ENCODE peak calls at places on chromosomes 1 and 21, in five cellular contexts. One of them, this sample, is unnamed. For H3K4me1, the result is how much of the 10 kb centered on the place peaks cover.

GRCh38 chr1:222095606-222096475 is 354.0 kb upstream of the DUSP10 start:
- DNase-seq in PC-3: peak
- DNase-seq in fibroblast of lung: no peak
- DNase-seq in mammary epithelial cell: no peak
- DNase-seq in MM.1S: peak
- DNase-seq in this sample: no peak

GRCh38 chr1:203396595-203397194 is 45.8 kb upstream of the FMOD start:
- DNase-seq in mammary epithelial cell: no peak
- DNase-seq in MM.1S: no peak
- DNase-seq in fibroblast of lung: no peak
- DNase-seq in PC-3: no peak
- DNase-seq in this sample: no peak

GRCh38 chr1:177181631-177182291 is 11.0 kb downstream of the BRINP2 start:
- DNase-seq in mammary epithelial cell: peak
- DNase-seq in fibroblast of lung: peak
- DNase-seq in PC-3: peak
- DNase-seq in MM.1S: peak
- DNase-seq in this sample: no peak

GRCh38 chr1:9867408-9868243 is 42.4 kb downstream of the CTNNBIP1 start:
- DNase-seq in fibroblast of lung: peak
- DNase-seq in MM.1S: peak
- DNase-seq in PC-3: peak
- DNase-seq in mammary epithelial cell: peak
- DNase-seq in this sample: no peak

GRCh38 chr1:32339363-32339978 is 3.4 kb upstream of the MARCKSL1 start:
- DNase-seq in PC-3: peak
- DNase-seq in MM.1S: no peak
- DNase-seq in fibroblast of lung: peak
- DNase-seq in mammary epithelial cell: peak
- DNase-seq in this sample: peak

GRCh38 chr21:9763807-9764206 is 757.6 kb upstream of the TPTE start:
- DNase-seq in mammary epithelial cell: no peak
- DNase-seq in fibroblast of lung: no peak
- DNase-seq in PC-3: no peak
- DNase-seq in MM.1S: no peak
- DNase-seq in this sample: no peak

GRCh38 chr1:19654386-19654785 is 10.3 kb downstream of the NBL1 start:
- DNase-seq in fibroblast of lung: peak
- DNase-seq in mammary epithelial cell: no peak
- DNase-seq in PC-3: peak
- DNase-seq in MM.1S: no peak
- DNase-seq in this sample: no peak

GRCh38 chr1:21830792-21831453 is 18.9 kb downstream of the LDLRAD2 start:
- DNase-seq in mammary epithelial cell: no peak
- DNase-seq in PC-3: no peak
- DNase-seq in MM.1S: no peak
- DNase-seq in fibroblast of lung: no peak
- DNase-seq in this sample: no peak

GRCh38 chr1:207264663-207265270 is 56.7 kb upstream of the CD55 start:
- DNase-seq in PC-3: no peak
- DNase-seq in MM.1S: no peak
- DNase-seq in mammary epithelial cell: no peak
- DNase-seq in fibroblast of lung: no peak
- DNase-seq in this sample: no peak

GRCh38 chr1:234933475-234933874 is 195.2 kb downstream of the TOMM20 start:
- DNase-seq in fibroblast of lung: peak
- DNase-seq in PC-3: peak
- DNase-seq in mammary epithelial cell: peak
- DNase-seq in MM.1S: peak
- DNase-seq in this sample: no peak

GRCh38 chr1:42943166-42943565 is 15.5 kb downstream of the SLC2A1 start:
- DNase-seq in MM.1S: no peak
- DNase-seq in fibroblast of lung: peak
- DNase-seq in mammary epithelial cell: peak
- DNase-seq in PC-3: peak
- DNase-seq in this sample: peak

GRCh38 chr1:34929497-34929852 is at the start of gene DLGAP3:
- DNase-seq in PC-3: no peak
- DNase-seq in fibroblast of lung: no peak
- DNase-seq in mammary epithelial cell: no peak
- DNase-seq in MM.1S: no peak
- DNase-seq in this sample: no peak
- H3K4me3 ChIP-seq in PC-3: no peak
- H3K4me3 ChIP-seq in fibroblast of lung: no peak
- H3K4me3 ChIP-seq in mammary epithelial cell: peak
- H3K4me3 ChIP-seq in MM.1S: no peak
- H3K4me3 ChIP-seq in this sample: no peak

GRCh38 chr1:100298512-100298911 is 32.5 kb downstream of the RTCA start:
- DNase-seq in PC-3: no peak
- DNase-seq in MM.1S: no peak
- DNase-seq in fibroblast of lung: no peak
- DNase-seq in mammary epithelial cell: no peak
- DNase-seq in this sample: no peak

GRCh38 chr1:100302756-100303155 is 36.7 kb downstream of the RTCA start:
- DNase-seq in PC-3: no peak
- DNase-seq in mammary epithelial cell: no peak
- DNase-seq in MM.1S: no peak
- DNase-seq in fibroblast of lung: no peak
- DNase-seq in this sample: no peak

GRCh38 chr1:100299521-100300222 is 33.7 kb downstream of the RTCA start:
- DNase-seq in PC-3: no peak
- DNase-seq in mammary epithelial cell: no peak
- DNase-seq in fibroblast of lung: no peak
- DNase-seq in MM.1S: no peak
- DNase-seq in this sample: no peak

GRCh38 chr1:100304227-100304626 is 38.2 kb downstream of the RTCA start:
- DNase-seq in MM.1S: no peak
- DNase-seq in PC-3: no peak
- DNase-seq in mammary epithelial cell: no peak
- DNase-seq in fibroblast of lung: no peak
- DNase-seq in this sample: no peak

DNA sequence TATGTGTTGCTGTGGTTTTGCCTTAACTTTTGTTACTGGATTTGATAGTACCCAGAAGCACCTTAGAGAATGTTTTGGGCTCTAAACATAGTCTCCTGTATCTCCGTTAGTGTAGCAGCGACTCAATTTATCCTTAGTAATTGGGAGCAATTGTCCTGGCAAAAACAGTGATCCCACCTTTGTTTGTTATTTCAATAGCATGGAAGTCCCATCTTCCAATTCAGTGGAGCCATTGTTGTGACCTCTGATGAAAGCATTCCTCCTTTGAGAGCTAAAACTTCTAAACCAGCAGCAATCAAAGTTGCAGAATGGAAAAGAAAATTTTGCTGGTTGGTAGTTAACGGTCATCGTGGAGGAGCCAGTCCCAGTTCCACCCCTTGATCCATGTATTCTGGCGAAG is 34.7 kb downstream of the RTCA start:
- DNase-seq in fibroblast of lung: no peak
- DNase-seq in mammary epithelial cell: no peak
- DNase-seq in MM.1S: no peak
- DNase-seq in PC-3: no peak
- DNase-seq in this sample: no peak
- H3K4me1 ChIP-seq in fibroblast of lung: under half
- H3K4me1 ChIP-seq in mammary epithelial cell: under half
- H3K4me1 ChIP-seq in MM.1S: under half
- H3K4me1 ChIP-seq in PC-3: under half
- H3K4me1 ChIP-seq in this sample: under half

GRCh38 chr1:246416261-246416660 is 90.8 kb downstream of the SMYD3 start:
- DNase-seq in fibroblast of lung: peak
- DNase-seq in mammary epithelial cell: no peak
- DNase-seq in MM.1S: no peak
- DNase-seq in PC-3: no peak
- DNase-seq in this sample: no peak

GRCh38 chr1:246417813-246418564 is 89.1 kb downstream of the SMYD3 start:
- DNase-seq in MM.1S: no peak
- DNase-seq in mammary epithelial cell: no peak
- DNase-seq in fibroblast of lung: no peak
- DNase-seq in PC-3: no peak
- DNase-seq in this sample: no peak

GRCh38 chr1:246418565-246419312 is 88.3 kb downstream of the SMYD3 start:
- DNase-seq in mammary epithelial cell: no peak
- DNase-seq in PC-3: no peak
- DNase-seq in MM.1S: no peak
- DNase-seq in fibroblast of lung: no peak
- DNase-seq in this sample: no peak

GRCh38 chr1:246415028-246415427 is 92.1 kb downstream of the SMYD3 start:
- DNase-seq in mammary epithelial cell: no peak
- DNase-seq in PC-3: no peak
- DNase-seq in fibroblast of lung: no peak
- DNase-seq in MM.1S: no peak
- DNase-seq in this sample: no peak

DNA sequence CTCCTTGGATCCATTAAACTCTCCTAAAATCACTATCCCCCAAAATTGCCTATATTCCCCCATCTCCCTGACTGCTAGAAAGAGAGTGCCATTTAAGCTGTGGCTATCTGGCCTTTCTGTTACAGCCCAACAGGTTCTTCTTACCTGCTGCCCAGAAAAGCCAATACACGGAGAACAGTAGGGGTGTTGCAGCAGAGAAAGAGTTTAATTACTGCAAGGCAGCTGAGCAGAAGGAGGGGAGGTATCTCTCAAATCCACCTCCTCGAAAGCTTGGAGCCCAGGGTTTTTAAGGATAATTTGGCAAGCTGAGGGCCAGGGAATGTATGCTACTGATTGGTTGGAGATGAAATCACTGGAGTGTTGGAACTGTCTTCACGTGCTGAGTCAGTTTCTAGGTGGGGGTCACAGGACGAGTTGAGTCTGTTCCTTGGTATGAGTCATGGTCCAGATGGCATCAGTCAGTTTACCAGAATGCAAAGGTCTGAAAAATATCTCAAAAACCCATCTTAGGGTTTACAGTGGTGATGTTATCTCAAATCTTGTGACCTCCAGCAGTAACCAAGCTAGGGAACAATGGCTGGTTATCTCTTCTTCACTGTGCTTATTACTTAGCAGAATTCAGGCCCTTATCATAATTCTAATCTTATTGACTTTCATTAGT is 89.8 kb downstream of the SMYD3 start:
- DNase-seq in PC-3: peak
- DNase-seq in MM.1S: no peak
- DNase-seq in fibroblast of lung: peak
- DNase-seq in mammary epithelial cell: peak
- DNase-seq in this sample: no peak
- H3K4me2 ChIP-seq in PC-3: no peak
- H3K4me2 ChIP-seq in MM.1S: no peak
- H3K4me2 ChIP-seq in fibroblast of lung: no peak
- H3K4me2 ChIP-seq in mammary epithelial cell: no peak
- H3K4me2 ChIP-seq in this sample: no peak

GRCh38 chr1:23598424-23598823 is 39.1 kb upstream of the ID3 start:
- DNase-seq in fibroblast of lung: no peak
- DNase-seq in PC-3: no peak
- DNase-seq in MM.1S: no peak
- DNase-seq in mammary epithelial cell: no peak
- DNase-seq in this sample: no peak
- H3K4me3 ChIP-seq in fibroblast of lung: no peak
- H3K4me3 ChIP-seq in PC-3: no peak
- H3K4me3 ChIP-seq in MM.1S: no peak
- H3K4me3 ChIP-seq in mammary epithelial cell: no peak
- H3K4me3 ChIP-seq in this sample: no peak

This sample was measured in keratinocyte.